ENCODE peak calls at places on chromosome 18, in ten cellular contexts. Z is activated CD8-positive, alpha-beta memory T cell treated with anti-CD3 and anti-CD28 coated beads, Interleukin-2, amount 50 U/mL, for 48 hours; Y is endothelial cell; W is NB4; X is dermis blood vessel endothelial cell; A is progenitor cell of endocrine pancreas; C is stimulated activated CD8-positive, alpha-beta memory T cell treated with anti-CD3 and anti-CD28 coated beads, Interleukin-2, amount 100 ng/mL, for 1 hour; F is A172; G is right cardiac atrium; J is GM18507. L is an unnamed sample.

GRCh38 chr18:6561893-6562292 is 147.2 kb upstream of the L3MBTL4 start:
- DNase-seq in Z (no peak), Y (no peak), X (no peak), A (no peak), G (no peak), W (no peak), J (no peak), F (no peak), C (no peak), L (no peak)

GRCh38 chr18:74219056-74219455 is 70.7 kb downstream of the TIMM21 start:
- DNase-seq in A (no peak), C (no peak), F (no peak), J (no peak), G (no peak), Z (no peak), W (no peak), Y (no peak), X (no peak), L (no peak)

GRCh38 chr18:46293699-46294300 is 189.6 kb downstream of the HAUS1 start:
- DNase-seq in Z (no peak), J (no peak), C (no peak), Y (no peak), G (no peak), F (no peak), A (no peak), X (no peak), W (no peak), L (no peak)

GRCh38 chr18:59305295-59305694 is 13.2 kb downstream of the CPLX4 start:
- DNase-seq in W (no peak), F (no peak), A (no peak), G (no peak), C (no peak), Y (no peak), Z (no peak), J (no peak), X (no peak), L (no peak)

GRCh38 chr18:1015777-1016176 is 111.1 kb downstream of the ADCYAP1 start:
- DNase-seq in F (no peak), W (no peak), Y (no peak), A (no peak), X (no peak), C (no peak), G (no peak), Z (no peak), J (no peak), L (no peak)

GRCh38 chr18:79299711-79300110 is 96.0 kb upstream of the NFATC1 start:
- DNase-seq in J (no peak), W (no peak), A (no peak), C (no peak), Z (no peak), Y (no peak), G (no peak), F (no peak), X (no peak), L (no peak)

GRCh38 chr18:56869189-56869777 is 218.1 kb downstream of the WDR7 start:
- DNase-seq in Y (peak), Z (no peak), W (peak), G (no peak), F (peak), A (no peak), J (no peak), C (no peak), X (peak), L (no peak)

GRCh38 chr18:63444567-63444966 is 22.3 kb upstream of the VPS4B start:
- DNase-seq in X (no peak), Z (no peak), J (no peak), W (peak), Y (no peak), C (no peak), F (peak), G (no peak), A (no peak), L (no peak)

GRCh38 chr18:76922107-76922506 is 99.8 kb downstream of the ZNF236 start:
- DNase-seq in W (peak), A (no peak), J (peak), G (peak), Z (peak), F (no peak), X (peak), Y (peak), C (peak), L (peak)